ENCODE peak calls at places on chromosomes 11 and 22, in six cellular contexts. One of them, this sample, is unnamed.

GRCh38 chr11:35236667-35237003 is 97.7 kb downstream of the CD44 start:
- DNase-seq in tibial nerve: no peak
- DNase-seq in brain microvascular endothelial cell: peak
- DNase-seq in cardiac muscle cell: no peak
- DNase-seq in heart left ventricle: peak
- DNase-seq in HepG2: no peak
- DNase-seq in this sample: no peak

GRCh38 chr11:62689421-62690183 is at the start of gene LRRN4CL:
- DNase-seq in tibial nerve: peak
- DNase-seq in cardiac muscle cell: peak
- DNase-seq in HepG2: no peak
- DNase-seq in brain microvascular endothelial cell: peak
- DNase-seq in heart left ventricle: peak
- DNase-seq in this sample: peak

GRCh38 chr11:27717377-27717776 is 17.1 kb upstream of the BDNF start:
- DNase-seq in heart left ventricle: no peak
- DNase-seq in HepG2: no peak
- DNase-seq in cardiac muscle cell: no peak
- DNase-seq in tibial nerve: no peak
- DNase-seq in brain microvascular endothelial cell: no peak
- DNase-seq in this sample: no peak

GRCh38 chr22:35624547-35624946 is 7.4 kb upstream of the MB start:
- DNase-seq in HepG2: no peak
- DNase-seq in cardiac muscle cell: no peak
- DNase-seq in tibial nerve: no peak
- DNase-seq in brain microvascular endothelial cell: no peak
- DNase-seq in heart left ventricle: no peak
- DNase-seq in this sample: no peak

GRCh38 chr22:44667829-44668189 is 34.2 kb upstream of the PRR5 start:
- DNase-seq in heart left ventricle: no peak
- DNase-seq in brain microvascular endothelial cell: no peak
- DNase-seq in HepG2: no peak
- DNase-seq in cardiac muscle cell: no peak
- DNase-seq in tibial nerve: no peak
- DNase-seq in this sample: no peak

GRCh38 chr22:36048911-36049677 is 20.5 kb upstream of the RBFOX2 start:
- DNase-seq in brain microvascular endothelial cell: peak
- DNase-seq in tibial nerve: no peak
- DNase-seq in HepG2: no peak
- DNase-seq in cardiac muscle cell: no peak
- DNase-seq in heart left ventricle: no peak
- DNase-seq in this sample: no peak

GRCh38 chr22:40874016-40874415 is 12.1 kb upstream of the DNAJB7 start:
- DNase-seq in HepG2: no peak
- DNase-seq in heart left ventricle: no peak
- DNase-seq in brain microvascular endothelial cell: no peak
- DNase-seq in tibial nerve: no peak
- DNase-seq in cardiac muscle cell: no peak
- DNase-seq in this sample: no peak

GRCh38 chr11:47408598-47409439 is 429 bp downstream of the SLC39A13 start:
- DNase-seq in HepG2: no peak
- DNase-seq in tibial nerve: no peak
- DNase-seq in cardiac muscle cell: no peak
- DNase-seq in heart left ventricle: peak
- DNase-seq in brain microvascular endothelial cell: peak
- DNase-seq in this sample: no peak

GRCh38 chr11:115924744-115925567 is 420.7 kb upstream of the CADM1 start:
- DNase-seq in heart left ventricle: no peak
- DNase-seq in cardiac muscle cell: no peak
- DNase-seq in brain microvascular endothelial cell: no peak
- DNase-seq in HepG2: no peak
- DNase-seq in tibial nerve: no peak
- DNase-seq in this sample: no peak

GRCh38 chr11:126436209-126436608 is 80.7 kb downstream of the ST3GAL4 start:
- DNase-seq in HepG2: no peak
- DNase-seq in tibial nerve: no peak
- DNase-seq in cardiac muscle cell: no peak
- DNase-seq in brain microvascular endothelial cell: no peak
- DNase-seq in heart left ventricle: peak
- DNase-seq in this sample: no peak

GRCh38 chr11:27443746-27444465 is 28.7 kb downstream of the LGR4 start:
- DNase-seq in heart left ventricle: no peak
- DNase-seq in brain microvascular endothelial cell: no peak
- DNase-seq in tibial nerve: no peak
- DNase-seq in cardiac muscle cell: no peak
- DNase-seq in HepG2: no peak
- DNase-seq in this sample: no peak

GRCh38 chr11:45041556-45041955 is 90.9 kb upstream of the TP53I11 start:
- DNase-seq in heart left ventricle: no peak
- DNase-seq in brain microvascular endothelial cell: no peak
- DNase-seq in tibial nerve: no peak
- DNase-seq in HepG2: no peak
- DNase-seq in cardiac muscle cell: no peak
- DNase-seq in this sample: no peak

GRCh38 chr11:121687961-121688566 is 235.3 kb upstream of the SORL1-AS1 start:
- DNase-seq in HepG2: no peak
- DNase-seq in tibial nerve: no peak
- DNase-seq in brain microvascular endothelial cell: peak
- DNase-seq in heart left ventricle: peak
- DNase-seq in cardiac muscle cell: peak
- DNase-seq in this sample: no peak

GRCh38 chr11:103806130-103806900 is 230.1 kb upstream of the DDI1 start:
- DNase-seq in cardiac muscle cell: no peak
- DNase-seq in HepG2: no peak
- DNase-seq in tibial nerve: no peak
- DNase-seq in heart left ventricle: no peak
- DNase-seq in brain microvascular endothelial cell: peak
- DNase-seq in this sample: no peak

GRCh38 chr11:120516461-120517389 is 5.2 kb downstream of the GRIK4 start:
- DNase-seq in tibial nerve: no peak
- DNase-seq in heart left ventricle: no peak
- DNase-seq in brain microvascular endothelial cell: no peak
- DNase-seq in cardiac muscle cell: peak
- DNase-seq in HepG2: peak
- DNase-seq in this sample: no peak

GRCh38 chr22:37345863-37346514 is 63.7 kb downstream of the CYTH4 start:
- DNase-seq in tibial nerve: peak
- DNase-seq in cardiac muscle cell: no peak
- DNase-seq in heart left ventricle: no peak
- DNase-seq in HepG2: no peak
- DNase-seq in brain microvascular endothelial cell: peak
- DNase-seq in this sample: no peak

GRCh38 chr11:108592591-108593213 is 866 bp downstream of the EXPH5 start:
- DNase-seq in heart left ventricle: peak
- DNase-seq in HepG2: no peak
- DNase-seq in brain microvascular endothelial cell: no peak
- DNase-seq in tibial nerve: no peak
- DNase-seq in cardiac muscle cell: peak
- DNase-seq in this sample: peak

GRCh38 chr11:69075421-69076128 is 26.8 kb downstream of the TPCN2 start:
- DNase-seq in HepG2: no peak
- DNase-seq in cardiac muscle cell: no peak
- DNase-seq in tibial nerve: peak
- DNase-seq in heart left ventricle: peak
- DNase-seq in brain microvascular endothelial cell: peak
- DNase-seq in this sample: peak

GRCh38 chr22:39825661-39826102 is 67.9 kb downstream of the ENTHD1 start:
- DNase-seq in heart left ventricle: no peak
- DNase-seq in cardiac muscle cell: no peak
- DNase-seq in brain microvascular endothelial cell: no peak
- DNase-seq in tibial nerve: no peak
- DNase-seq in HepG2: no peak
- DNase-seq in this sample: no peak

GRCh38 chr11:26951849-26952515 is 41.9 kb upstream of the FIBIN start:
- DNase-seq in HepG2: no peak
- DNase-seq in brain microvascular endothelial cell: no peak
- DNase-seq in cardiac muscle cell: no peak
- DNase-seq in heart left ventricle: no peak
- DNase-seq in tibial nerve: no peak
- DNase-seq in this sample: no peak

GRCh38 chr11:17827006-17827405 is 92.4 kb downstream of the KCNC1 start:
- DNase-seq in brain microvascular endothelial cell: no peak
- DNase-seq in tibial nerve: no peak
- DNase-seq in HepG2: peak
- DNase-seq in cardiac muscle cell: no peak
- DNase-seq in heart left ventricle: no peak
- DNase-seq in this sample: no peak

GRCh38 chr11:119706887-119707286 is 22.1 kb downstream of the NECTIN1 start:
- DNase-seq in cardiac muscle cell: no peak
- DNase-seq in HepG2: no peak
- DNase-seq in brain microvascular endothelial cell: no peak
- DNase-seq in tibial nerve: no peak
- DNase-seq in heart left ventricle: no peak
- DNase-seq in this sample: no peak

DNA sequence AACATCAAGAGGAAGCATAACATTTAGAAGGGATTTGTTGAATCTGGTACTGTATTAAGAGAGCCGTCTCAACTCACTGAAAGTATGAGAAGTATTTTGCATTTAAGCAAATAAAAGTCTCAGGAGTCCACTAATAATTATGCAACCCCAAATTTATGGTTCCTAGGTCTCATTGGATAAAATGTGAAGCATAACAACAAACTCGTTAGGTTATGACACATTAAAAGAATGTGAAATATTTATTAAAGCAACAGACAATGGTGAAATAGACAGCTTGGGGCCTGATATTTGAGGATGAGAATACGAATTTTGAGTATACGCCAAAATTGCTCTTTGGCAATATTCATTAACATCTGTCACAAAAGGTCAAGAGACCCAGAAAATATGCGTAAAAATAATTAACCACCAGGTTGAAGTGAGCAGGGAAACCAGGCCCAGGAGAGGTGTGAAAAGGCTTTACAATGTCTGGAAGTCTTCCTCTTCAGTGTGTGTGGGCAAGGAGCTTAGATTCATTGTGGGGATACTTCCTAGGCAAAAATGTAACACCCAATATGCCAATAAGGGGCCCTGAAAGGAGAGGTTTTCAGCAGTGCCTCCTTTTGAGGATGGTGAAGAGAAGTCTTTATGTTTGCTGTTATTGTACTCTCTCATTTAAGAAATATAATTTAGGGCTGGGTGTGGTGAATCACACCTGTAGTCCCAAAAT is 89.2 kb downstream of the FDX1 start:
- DNase-seq in brain microvascular endothelial cell: no peak
- DNase-seq in tibial nerve: no peak
- DNase-seq in HepG2: no peak
- DNase-seq in heart left ventricle: no peak
- DNase-seq in cardiac muscle cell: no peak
- DNase-seq in this sample: no peak
- H3K27ac ChIP-seq in brain microvascular endothelial cell: no peak
- H3K27ac ChIP-seq in tibial nerve: peak
- H3K27ac ChIP-seq in HepG2: no peak
- H3K27ac ChIP-seq in heart left ventricle: no peak
- H3K27ac ChIP-seq in cardiac muscle cell: no peak
- H3K27ac ChIP-seq in this sample: no peak

DNA sequence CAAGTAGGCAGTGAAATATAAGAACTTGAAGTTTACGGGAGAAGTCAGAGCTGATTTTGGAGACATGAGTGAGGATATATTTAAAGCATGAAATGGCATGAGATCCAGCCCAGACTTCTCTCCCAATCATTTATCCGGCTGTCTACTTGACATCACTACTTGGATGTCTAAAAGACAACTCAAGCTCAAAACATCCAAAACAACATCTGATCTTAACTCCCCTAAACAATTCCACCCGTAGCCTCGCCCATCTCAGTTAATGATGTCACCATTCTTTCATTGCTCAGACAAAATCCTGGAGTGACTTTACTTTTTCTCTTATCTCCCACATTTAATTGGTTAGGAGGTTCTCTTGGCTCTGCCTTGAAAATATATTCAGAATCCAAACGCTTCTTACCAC is 44.5 kb downstream of the WEE1 start:
- DNase-seq in cardiac muscle cell: no peak
- DNase-seq in tibial nerve: no peak
- DNase-seq in heart left ventricle: no peak
- DNase-seq in brain microvascular endothelial cell: peak
- DNase-seq in HepG2: no peak
- DNase-seq in this sample: no peak
- H3K27ac ChIP-seq in cardiac muscle cell: no peak
- H3K27ac ChIP-seq in tibial nerve: no peak
- H3K27ac ChIP-seq in heart left ventricle: no peak
- H3K27ac ChIP-seq in brain microvascular endothelial cell: no peak
- H3K27ac ChIP-seq in HepG2: no peak
- H3K27ac ChIP-seq in this sample: no peak

GRCh38 chr22:42313804-42314581 is 43.5 kb upstream of the TCF20 start:
- DNase-seq in brain microvascular endothelial cell: peak
- DNase-seq in heart left ventricle: peak
- DNase-seq in tibial nerve: no peak
- DNase-seq in HepG2: peak
- DNase-seq in cardiac muscle cell: peak
- DNase-seq in this sample: peak

GRCh38 chr22:42316988-42317387 is 46.5 kb upstream of the TCF20 start:
- DNase-seq in heart left ventricle: no peak
- DNase-seq in brain microvascular endothelial cell: no peak
- DNase-seq in cardiac muscle cell: no peak
- DNase-seq in tibial nerve: no peak
- DNase-seq in HepG2: no peak
- DNase-seq in this sample: no peak

GRCh38 chr22:42314709-42315391 is 44.4 kb upstream of the TCF20 start:
- DNase-seq in brain microvascular endothelial cell: no peak
- DNase-seq in heart left ventricle: no peak
- DNase-seq in tibial nerve: no peak
- DNase-seq in cardiac muscle cell: peak
- DNase-seq in HepG2: no peak
- DNase-seq in this sample: no peak

GRCh38 chr22:42313204-42313603 is 42.8 kb upstream of the TCF20 start:
- DNase-seq in heart left ventricle: no peak
- DNase-seq in brain microvascular endothelial cell: no peak
- DNase-seq in tibial nerve: no peak
- DNase-seq in HepG2: no peak
- DNase-seq in cardiac muscle cell: no peak
- DNase-seq in this sample: no peak

GRCh38 chr22:42315392-42315756 is 44.9 kb upstream of the TCF20 start:
- DNase-seq in tibial nerve: no peak
- DNase-seq in cardiac muscle cell: no peak
- DNase-seq in heart left ventricle: no peak
- DNase-seq in brain microvascular endothelial cell: no peak
- DNase-seq in HepG2: no peak
- DNase-seq in this sample: no peak
- H3K27ac ChIP-seq in tibial nerve: no peak
- H3K27ac ChIP-seq in cardiac muscle cell: peak
- H3K27ac ChIP-seq in heart left ventricle: no peak
- H3K27ac ChIP-seq in brain microvascular endothelial cell: no peak
- H3K27ac ChIP-seq in HepG2: no peak
- H3K27ac ChIP-seq in this sample: no peak

DNA sequence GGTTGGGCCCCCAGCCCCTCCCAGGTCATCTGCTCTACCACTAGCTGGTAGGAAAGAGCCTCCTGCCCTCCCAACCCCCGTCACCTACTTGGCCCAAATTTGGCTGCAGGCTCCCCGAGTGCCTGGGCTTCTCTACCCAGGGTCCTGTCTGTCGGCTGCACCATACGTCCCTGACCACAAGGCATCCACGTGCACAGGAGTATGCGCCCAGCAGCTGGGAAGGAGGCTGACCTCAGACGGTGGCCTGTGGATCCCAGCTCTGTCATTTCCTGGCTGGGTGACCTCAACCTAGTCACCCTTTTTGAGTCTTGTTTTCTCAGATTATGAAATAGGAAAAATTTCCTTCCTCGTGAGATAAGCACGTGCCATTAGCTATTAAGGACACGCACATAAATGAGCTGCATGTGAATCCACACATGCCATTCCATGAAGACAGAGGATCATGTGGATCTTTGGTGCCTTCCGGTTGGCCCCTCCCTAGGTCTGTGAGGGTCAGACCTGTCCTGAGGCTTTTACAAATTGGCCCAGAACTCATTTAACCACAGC is 13.7 kb downstream of the CYB561A3 start:
- DNase-seq in heart left ventricle: no peak
- DNase-seq in tibial nerve: no peak
- DNase-seq in brain microvascular endothelial cell: peak
- DNase-seq in HepG2: no peak
- DNase-seq in cardiac muscle cell: no peak
- DNase-seq in this sample: no peak
- H3K27ac ChIP-seq in heart left ventricle: no peak
- H3K27ac ChIP-seq in tibial nerve: peak
- H3K27ac ChIP-seq in brain microvascular endothelial cell: no peak
- H3K27ac ChIP-seq in HepG2: peak
- H3K27ac ChIP-seq in cardiac muscle cell: no peak
- H3K27ac ChIP-seq in this sample: no peak